ENCODE peak calls at places on chromosomes 7 and 10, in six cellular contexts. X is IMR-90, A is mammary epithelial cell, L is fibroblast of lung, S is breast epithelium, H is H9. V is an unnamed sample. For H3K27me3, the result is how much of the 10 kb centered on the place peaks cover.

GRCh38 chr10:50369931-50370330 is 118.6 kb upstream of the ASAH2 start:
- DNase-seq in A (peak), X (peak), S (no peak), H (no peak), L (peak), V (no peak)

GRCh38 chr7:18532813-18533212 is 37.3 kb downstream of the HDAC9 start:
- DNase-seq in L (no peak), A (no peak), H (no peak), S (no peak), X (no peak), V (no peak)

GRCh38 chr7:51160990-51161615 is 155.5 kb downstream of the COBL start:
- DNase-seq in S (peak), X (peak), L (peak), A (peak), H (peak), V (peak)

GRCh38 chr7:29564455-29565185 is 985 bp downstream of the PRR15 start:
- DNase-seq in L (peak), X (peak), S (peak), A (peak), H (peak), V (peak)

GRCh38 chr10:95181731-95182130 is 12.3 kb upstream of the ACSM6 start:
- DNase-seq in A (no peak), X (peak), H (no peak), L (no peak), S (no peak), V (no peak)

GRCh38 chr7:36036590-36036989 is 116.5 kb upstream of the EEPD1 start:
- DNase-seq in S (no peak), L (peak), A (peak), X (no peak), H (no peak), V (no peak)

GRCh38 chr7:105487559-105488218 is 34.4 kb downstream of the PUS7 start:
- DNase-seq in S (no peak), A (peak), H (no peak), X (peak), L (peak), V (no peak)

GRCh38 chr7:98935811-98936210 is 57.5 kb downstream of the TRRAP start:
- DNase-seq in X (peak), L (peak), A (no peak), H (no peak), S (no peak), V (no peak)

GRCh38 chr10:3068968-3069737 is 1.8 kb downstream of the PFKP start:
- DNase-seq in S (no peak), A (no peak), X (peak), L (peak), H (no peak), V (peak)

GRCh38 chr7:33044986-33045385 is 17.6 kb downstream of the NT5C3A start:
- DNase-seq in S (no peak), X (no peak), L (peak), H (no peak), A (no peak), V (no peak)

GRCh38 chr10:79381804-79382221 is 34.5 kb downstream of the PPIF start:
- DNase-seq in L (peak), S (peak), A (peak), H (peak), X (peak), V (peak)

GRCh38 chr10:35783305-35783838 is 141.3 kb upstream of the FZD8 start:
- DNase-seq in S (no peak), A (peak), L (peak), X (peak), H (no peak), V (no peak)

GRCh38 chr7:83613232-83613631 is 35.7 kb downstream of the SEMA3E start:
- DNase-seq in A (no peak), H (no peak), X (no peak), L (peak), S (no peak), V (no peak)

GRCh38 chr10:123579675-123580074 is 86.5 kb upstream of the GPR26 start:
- DNase-seq in A (no peak), H (no peak), S (no peak), L (no peak), X (no peak), V (no peak)
- H3K27me3 ChIP-seq in A (under half), H (under half), S (under half), L (under half), X (under half), V (under half)

DNA sequence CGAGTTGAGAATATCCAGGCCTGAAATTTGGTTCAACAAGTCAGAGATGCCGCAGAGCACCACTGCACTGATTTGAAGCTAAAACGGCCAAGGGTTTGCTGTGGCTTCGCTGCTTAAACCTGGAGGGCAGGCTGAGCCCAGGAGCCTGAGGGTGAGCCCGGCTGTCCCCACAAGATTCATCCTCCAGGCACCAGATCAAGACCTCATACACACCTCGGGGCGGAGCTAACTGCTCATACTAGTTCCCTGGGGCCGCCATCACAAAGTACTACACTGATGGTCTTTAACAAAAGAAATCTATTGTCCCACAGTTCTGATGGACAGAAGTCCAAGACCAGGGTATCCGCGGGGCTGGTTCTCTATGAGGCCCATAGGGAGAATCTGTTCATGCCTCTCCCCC is 16.9 kb upstream of the TRIM56 start:
- DNase-seq in X (no peak), S (no peak), A (no peak), L (no peak), H (no peak), V (no peak)
- H3K27me3 ChIP-seq in X (under half), S (under half), A (under half), L (under half), H (under half), V (under half)

GRCh38 chr10:43273543-43273942 is 6.7 kb upstream of the RASGEF1A start:
- DNase-seq in A (no peak), S (no peak), H (no peak), X (no peak), L (no peak), V (no peak)
- H3K27me3 ChIP-seq in A (under half), S (under half), H (under half), X (under half), L (under half), V (under half)

GRCh38 chr10:73828166-73828565 is 16.8 kb upstream of the NDST2 start:
- DNase-seq in L (no peak), H (no peak), S (no peak), A (no peak), X (no peak), V (no peak)
- H3K27me3 ChIP-seq in L (under half), H (under half), S (under half), A (under half), X (under half), V (under half)

DNA sequence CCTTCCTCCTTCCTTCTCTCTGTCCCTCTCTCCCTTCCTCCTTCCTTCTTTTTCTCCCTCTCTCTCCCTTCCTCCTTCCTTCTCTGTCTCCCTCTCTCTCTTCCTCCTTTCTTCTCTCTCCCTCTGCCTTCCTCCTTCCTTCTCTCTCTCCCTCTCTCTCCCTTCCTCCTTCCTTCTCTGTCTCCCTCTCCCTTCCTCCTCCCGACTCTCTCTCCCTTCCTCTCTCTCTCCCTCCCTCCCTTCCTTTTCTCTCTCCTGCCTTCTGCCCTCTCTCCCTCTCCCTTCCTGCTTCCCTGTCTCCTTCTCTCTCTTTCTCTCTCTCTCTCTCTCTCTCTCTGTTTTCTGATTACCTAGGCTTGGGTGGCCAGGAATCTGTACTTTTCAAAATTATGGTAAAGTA is 16.6 kb upstream of the GFRA1 start:
- DNase-seq in S (no peak), L (no peak), A (no peak), X (no peak), H (no peak), V (no peak)
- H3K27me3 ChIP-seq in S (under half), L (under half), A (under half), X (under half), H (under half), V (under half)

GRCh38 chr7:1253591-1254207 is 21.0 kb downstream of the UNCX start:
- DNase-seq in X (no peak), L (no peak), S (no peak), H (no peak), A (no peak), V (no peak)

GRCh38 chr7:1252543-1253090 is 19.9 kb downstream of the UNCX start:
- DNase-seq in L (no peak), A (no peak), S (no peak), X (no peak), H (no peak), V (no peak)

GRCh38 chr7:1255083-1255816 is 22.6 kb downstream of the UNCX start:
- DNase-seq in A (no peak), S (no peak), H (no peak), X (no peak), L (no peak), V (peak)

GRCh38 chr7:1255817-1256340 is 23.2 kb downstream of the UNCX start:
- DNase-seq in H (no peak), X (no peak), L (no peak), S (no peak), A (no peak), V (no peak)

GRCh38 chr7:1254281-1255082 is 21.8 kb downstream of the UNCX start:
- DNase-seq in S (no peak), X (no peak), H (no peak), A (no peak), L (no peak), V (no peak)
- H3K27me3 ChIP-seq in S (half or more), X (half or more), H (under half), A (under half), L (under half), V (under half)

DNA sequence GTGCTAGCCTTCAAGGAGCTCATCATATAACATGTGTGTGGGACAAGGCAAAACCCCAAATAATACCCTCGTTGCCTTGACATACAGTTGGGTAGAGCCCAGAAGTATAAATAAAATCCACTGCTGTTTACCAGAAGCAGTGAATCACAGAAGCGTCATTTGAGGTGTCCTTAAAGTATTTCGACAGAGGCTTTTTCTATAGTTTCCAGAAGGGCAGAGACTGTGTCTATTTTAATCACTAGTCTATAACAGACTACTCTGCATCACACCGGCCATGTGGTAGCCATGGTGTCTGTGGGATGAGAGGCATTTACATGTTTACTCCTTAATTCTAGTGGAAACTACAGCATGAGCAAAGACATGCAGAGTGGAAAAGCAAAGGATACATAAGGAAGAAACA is 131.3 kb downstream of the CTTNBP2 start:
- DNase-seq in L (no peak), A (no peak), H (no peak), X (peak), S (no peak), V (no peak)
- H3K27me3 ChIP-seq in L (under half), A (under half), H (under half), X (under half), S (under half), V (under half)

GRCh38 chr10:129918836-129919235 is 45.2 kb downstream of the EBF3 start:
- DNase-seq in H (no peak), A (no peak), X (no peak), L (no peak), S (no peak), V (no peak)

GRCh38 chr10:129917936-129918335 is 46.1 kb downstream of the EBF3 start:
- DNase-seq in L (no peak), A (no peak), S (no peak), H (no peak), X (no peak), V (no peak)

GRCh38 chr10:129916506-129916995 is 47.5 kb downstream of the EBF3 start:
- DNase-seq in H (no peak), S (no peak), X (no peak), A (no peak), L (no peak), V (no peak)

GRCh38 chr10:129919358-129919757 is 44.7 kb downstream of the EBF3 start:
- DNase-seq in A (no peak), S (no peak), H (no peak), X (no peak), L (no peak), V (no peak)

GRCh38 chr10:129918401-129918800 is 45.7 kb downstream of the EBF3 start:
- DNase-seq in S (no peak), L (no peak), A (no peak), X (no peak), H (no peak), V (no peak)
- H3K27me3 ChIP-seq in S (under half), L (under half), A (under half), X (under half), H (under half), V (under half)